ENCODE peak calls at places on chromosome 9, in four cellular contexts. V, P, S and A are unnamed samples.

GRCh38 chr9:133238851-133239532 is 29.9 kb upstream of the OBP2B start:
- DNase-seq in V (peak), P (no peak), S (peak), A (peak)

GRCh38 chr9:107270580-107270979 is 12.5 kb upstream of the RAD23B start:
- DNase-seq in V (no peak), P (no peak), S (no peak), A (no peak)

GRCh38 chr9:98429613-98430012 is 174.2 kb upstream of the TBC1D2 start:
- DNase-seq in V (no peak), P (no peak), S (no peak), A (no peak)

GRCh38 chr9:114804504-114804903 is 1.3 kb downstream of the TNFSF15 start:
- DNase-seq in V (peak), P (peak), S (no peak), A (no peak)

GRCh38 chr9:87502446-87503232 is 5.0 kb downstream of the DAPK1 start:
- DNase-seq in V (no peak), P (no peak), S (no peak), A (no peak)

GRCh38 chr9:18748106-18748719 is 274.3 kb downstream of the ADAMTSL1 start:
- DNase-seq in V (no peak), P (no peak), S (no peak), A (no peak)

GRCh38 chr9:137519553-137519952 is 30.6 kb downstream of the PNPLA7 start:
- DNase-seq in V (no peak), P (no peak), S (no peak), A (no peak)

GRCh38 chr9:128122809-128123175 is 4.7 kb downstream of the PTGES2 start:
- DNase-seq in V (no peak), P (no peak), S (no peak), A (no peak)

GRCh38 chr9:86766912-86767311 is 180.4 kb downstream of the GAS1 start:
- DNase-seq in V (peak), P (no peak), S (no peak), A (no peak)

GRCh38 chr9:121154782-121155181 is 46.9 kb downstream of the RAB14 start:
- DNase-seq in V (peak), P (no peak), S (no peak), A (no peak)

GRCh38 chr9:130714586-130715110 is 21.1 kb downstream of the EXOSC2 start:
- DNase-seq in V (no peak), P (no peak), S (no peak), A (no peak)

GRCh38 chr9:93154293-93154903 is 20.3 kb upstream of the NINJ1 start:
- DNase-seq in V (peak), P (no peak), S (peak), A (peak)

GRCh38 chr9:30574355-30575151 is 1809.9 kb upstream of the ACO1 start:
- DNase-seq in V (no peak), P (no peak), S (no peak), A (no peak)
- TF ChIP-seq CTCF in V (no peak), P (no peak), S (no peak), A (no peak)

DNA sequence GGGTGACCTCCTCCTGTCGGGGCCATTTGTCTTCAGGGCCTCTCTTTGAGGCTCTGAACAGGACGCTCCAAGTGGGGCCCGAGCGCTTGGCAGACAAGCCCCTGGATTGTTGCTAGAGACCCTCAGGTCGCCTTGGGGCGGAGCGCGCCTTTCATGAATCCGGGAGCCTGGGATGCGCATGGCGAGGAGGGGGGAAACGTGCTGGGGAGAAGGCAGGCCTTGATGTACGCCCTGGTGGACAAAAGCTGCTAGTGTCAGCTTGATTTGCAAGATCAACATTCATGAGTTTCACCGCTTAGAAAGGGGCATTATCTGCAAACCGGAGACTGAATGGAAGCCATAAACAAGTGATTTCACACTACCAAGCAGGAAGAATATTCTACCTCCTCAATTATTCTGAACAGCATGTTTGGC is 226.3 kb downstream of the SMARCA2 start:
- DNase-seq in V (no peak), P (no peak), S (no peak), A (peak)
- TF ChIP-seq CTCF in V (no peak), P (no peak), S (peak), A (no peak)

DNA sequence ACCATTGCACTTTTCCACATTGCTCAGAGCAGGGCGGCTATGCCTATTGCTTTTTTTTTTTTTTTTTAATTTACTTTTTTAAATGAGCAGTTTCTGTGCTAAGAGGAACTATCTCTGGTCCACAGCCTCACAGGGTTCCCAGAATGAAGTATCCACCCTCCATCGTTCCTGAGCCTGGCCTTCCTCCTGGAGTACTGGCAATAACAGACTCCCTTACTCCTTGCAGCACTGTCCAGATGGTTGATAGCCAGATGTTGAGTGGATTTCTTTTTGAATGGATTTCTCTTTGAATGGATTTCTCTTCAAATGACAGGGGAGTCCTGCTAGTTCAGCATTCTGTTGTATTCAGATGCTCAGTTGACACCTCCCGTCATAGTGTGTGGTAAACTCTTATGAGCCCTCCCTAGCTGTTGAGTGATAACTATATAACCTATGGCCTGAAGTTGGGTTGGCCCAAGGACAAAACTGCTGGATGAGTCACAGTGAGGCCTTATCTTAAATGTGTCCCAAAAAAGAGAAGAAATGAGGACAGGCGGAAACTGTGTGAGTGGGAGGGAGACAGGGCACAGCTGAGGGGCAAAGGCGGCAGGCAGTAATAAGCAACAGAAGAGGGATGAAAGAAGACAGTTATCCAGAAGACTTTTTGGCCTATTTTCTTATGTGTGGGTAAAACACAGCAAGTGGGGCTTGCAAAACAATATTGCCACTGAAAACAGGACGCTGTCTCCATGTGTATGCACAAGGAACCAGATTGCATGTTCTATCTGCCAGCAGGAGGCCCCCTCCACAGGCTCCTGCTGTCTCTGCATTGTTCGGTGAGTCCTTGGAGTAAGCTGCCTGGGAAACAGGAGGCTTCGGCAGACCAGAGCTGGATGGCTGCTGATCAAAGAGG is 209.5 kb upstream of the S1PR3 start:
- DNase-seq in V (no peak), P (no peak), S (no peak), A (no peak)
- TF ChIP-seq CTCF in V (no peak), P (no peak), S (no peak), A (no peak)

GRCh38 chr9:36141288-36141687 is 4.8 kb downstream of the GLIPR2 start:
- DNase-seq in V (no peak), P (no peak), S (no peak), A (no peak)
- TF ChIP-seq CTCF in V (no peak), P (no peak), S (no peak), A (no peak)

GRCh38 chr9:136010176-136010575 is 49.0 kb upstream of the UBAC1 start:
- DNase-seq in V (no peak), P (no peak), S (no peak), A (no peak)

GRCh38 chr9:136011703-136012496 is 50.7 kb upstream of the UBAC1 start:
- DNase-seq in V (no peak), P (peak), S (no peak), A (no peak)

GRCh38 chr9:136011376-136011702 is 50.2 kb upstream of the UBAC1 start:
- DNase-seq in V (no peak), P (no peak), S (no peak), A (no peak)

GRCh38 chr9:136009516-136009915 is 48.3 kb upstream of the UBAC1 start:
- DNase-seq in V (no peak), P (no peak), S (no peak), A (no peak)

GRCh38 chr9:136010615-136011341 is 49.6 kb upstream of the UBAC1 start:
- DNase-seq in V (no peak), P (no peak), S (no peak), A (no peak)
- TF ChIP-seq CTCF in V (no peak), P (no peak), S (no peak), A (no peak)

GRCh38 chr9:79233542-79233941 is 338.2 kb upstream of the TLE4 start:
- DNase-seq in V (peak), P (no peak), S (peak), A (peak)
- TF ChIP-seq CTCF in V (no peak), P (no peak), S (peak), A (no peak)

GRCh38 chr9:95505072-95505471 is 11.7 kb downstream of the PTCH1 start:
- DNase-seq in V (no peak), P (no peak), S (no peak), A (no peak)

GRCh38 chr9:95505676-95506437 is 10.9 kb downstream of the PTCH1 start:
- DNase-seq in V (peak), P (no peak), S (peak), A (peak)

GRCh38 chr9:95503369-95503768 is 13.4 kb downstream of the PTCH1 start:
- DNase-seq in V (no peak), P (no peak), S (no peak), A (no peak)

GRCh38 chr9:95506438-95506691 is 10.4 kb downstream of the PTCH1 start:
- DNase-seq in V (no peak), P (no peak), S (no peak), A (peak)

DNA sequence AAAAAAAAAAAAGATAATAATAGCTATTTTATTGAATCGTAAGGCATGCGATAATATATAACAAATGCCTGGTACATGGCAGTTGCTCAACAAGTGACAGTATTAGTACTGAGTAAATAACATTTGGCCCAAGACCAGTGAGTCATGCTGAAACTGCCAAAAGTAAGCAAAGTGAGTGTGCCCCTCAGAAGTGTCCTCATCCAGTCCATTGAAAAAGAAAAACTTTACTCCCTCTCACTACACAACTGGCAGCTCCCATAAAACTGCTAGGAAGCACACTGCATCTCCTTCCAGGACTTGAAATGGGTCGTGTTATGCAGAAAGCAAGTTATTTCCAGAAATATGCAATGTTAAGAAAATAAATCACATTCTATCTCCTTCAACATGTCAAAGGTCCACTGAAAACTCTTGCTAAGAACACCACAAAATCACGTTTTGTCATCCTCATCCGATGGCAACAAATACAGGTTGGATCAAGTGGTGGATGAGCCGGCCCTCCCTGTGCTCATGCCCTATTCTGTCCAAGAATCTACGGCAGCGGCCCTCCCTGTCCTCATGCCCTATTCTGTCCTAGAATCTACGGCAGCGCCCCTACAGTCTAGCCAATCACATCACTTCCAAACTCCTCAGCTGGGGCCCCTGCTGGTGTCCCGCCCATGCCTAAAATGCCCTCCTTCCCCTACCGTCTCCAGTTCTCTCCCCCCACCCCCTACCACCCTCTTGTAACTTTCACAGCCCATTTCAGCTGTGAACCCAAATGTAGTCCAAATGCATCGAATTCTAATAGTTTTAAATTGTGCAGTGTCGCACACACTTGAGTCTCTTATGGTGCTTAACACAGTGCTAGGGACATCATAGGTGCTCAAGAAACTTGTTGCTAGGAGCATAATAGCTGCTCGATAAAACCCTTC is 12.5 kb downstream of the PTCH1 start:
- DNase-seq in V (peak), P (no peak), S (no peak), A (no peak)
- TF ChIP-seq CTCF in V (no peak), P (no peak), S (no peak), A (no peak)

DNA sequence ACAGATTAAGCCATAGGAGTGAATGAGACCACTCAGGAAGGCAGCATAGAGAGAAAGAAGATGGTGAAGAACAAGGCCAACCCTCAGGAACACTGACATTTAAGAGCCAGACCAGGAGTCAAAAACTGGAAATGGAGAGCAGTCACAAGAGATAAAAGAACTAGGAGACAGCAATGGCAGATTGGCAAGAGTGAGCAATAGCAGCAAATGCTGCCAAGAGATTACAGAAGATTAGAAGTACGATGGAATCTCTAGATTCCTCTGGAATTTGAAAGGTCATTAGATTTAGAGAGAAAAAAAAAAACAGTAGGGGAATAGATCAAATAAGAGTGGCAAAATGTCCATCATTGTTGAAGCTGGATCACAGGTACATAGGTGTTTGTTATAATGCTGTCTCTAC is 73.4 kb upstream of the SLC44A1 start:
- DNase-seq in V (no peak), P (no peak), S (no peak), A (no peak)
- TF ChIP-seq CTCF in V (no peak), P (no peak), S (no peak), A (no peak)